ENCODE peak calls at places on chromosomes 1 and 21, in five cellular contexts. S, O, I, A and Z are unnamed samples.
A peak's percentile ranks its signal among the peaks of the same experiment; 100 is the strongest.

GRCh38 chr1:24998554-24999245 is 68.6 kb upstream of the RUNX3 start:
- DNase-seq in S (no peak), O (no peak), I (no peak), A (no peak), Z (no peak)

GRCh38 chr1:220824031-220824989 is 37.6 kb downstream of the MTARC1 start:
- DNase-seq in S (no peak), O (no peak), I (no peak), A (no peak), Z (no peak)

GRCh38 chr1:3578433-3578805 is 32.9 kb downstream of the MEGF6 start:
- DNase-seq in S (no peak), O (no peak), I (no peak), A (no peak), Z (no peak)

GRCh38 chr1:229600229-229600628 is 25.7 kb downstream of the TAF5L start:
- DNase-seq in S (no peak), O (no peak), I (no peak), A (no peak), Z (no peak)

GRCh38 chr1:110312188-110313121 is 26.7 kb upstream of the RBM15 start:
- DNase-seq in S (peak; percentile 42), O (peak; percentile 18), I (no peak), A (peak; percentile 83), Z (peak; percentile 72)

GRCh38 chr1:47782414-47783165 is 214.6 kb downstream of the TRABD2B start:
- DNase-seq in S (no peak), O (no peak), I (no peak), A (no peak), Z (no peak)

GRCh38 chr1:226444901-226445300 is 37.0 kb upstream of the PARP1 start:
- DNase-seq in S (no peak), O (peak; percentile 98), I (no peak), A (no peak), Z (peak; percentile 75)

GRCh38 chr1:3133671-3134070 is 64.7 kb downstream of the PRDM16 start:
- DNase-seq in S (no peak), O (no peak), I (no peak), A (no peak), Z (no peak)

GRCh38 chr1:13597166-13597565 is 13.5 kb downstream of the PDPN start:
- DNase-seq in S (no peak), O (no peak), I (no peak), A (no peak), Z (no peak)

GRCh38 chr1:15749399-15750291 is 7.3 kb downstream of the TMEM82 start:
- DNase-seq in S (no peak), O (no peak), I (no peak), A (no peak), Z (no peak)

GRCh38 chr1:204711947-204712701 is 26.6 kb upstream of the LRRN2 start:
- DNase-seq in S (no peak), O (no peak), I (no peak), A (no peak), Z (no peak)
- TF ChIP-seq CTCF in S (no peak), O (no peak), I (no peak), A (no peak), Z (no peak)

DNA sequence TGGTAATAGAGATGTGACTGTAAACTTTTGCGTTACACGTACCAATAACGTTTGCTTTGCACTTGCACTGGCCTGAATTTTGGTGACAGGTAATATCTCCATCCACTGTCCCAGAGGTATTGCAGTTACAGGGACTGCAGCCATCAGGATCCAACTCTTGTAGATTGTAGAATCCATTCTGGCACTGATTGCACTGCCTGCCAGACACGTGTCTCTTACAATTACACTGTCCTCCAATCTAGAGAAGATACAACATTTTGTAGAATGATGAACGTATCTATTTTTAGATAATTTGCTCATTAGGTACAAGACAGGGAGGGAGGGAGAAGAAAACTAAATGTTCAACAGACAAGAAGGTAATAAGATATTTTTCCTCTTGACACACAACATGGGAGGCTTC is 172.4 kb downstream of the USH2A start:
- DNase-seq in S (no peak), O (no peak), I (no peak), A (no peak), Z (no peak)
- TF ChIP-seq CTCF in S (no peak), O (no peak), I (no peak), A (no peak), Z (no peak)

GRCh38 chr1:37946703-37947360 is at the start of gene INPP5B:
- DNase-seq in S (peak; percentile 95), O (peak; percentile 84), I (peak; percentile 51), A (peak; percentile 80), Z (peak; percentile 93)
- TF ChIP-seq CTCF in S (no peak), O (no peak), I (no peak), A (no peak), Z (no peak)

GRCh38 chr1:34113887-34114286 is 51.1 kb downstream of the CSMD2 start:
- DNase-seq in S (peak; percentile 3), O (no peak), I (no peak), A (peak; percentile 40), Z (no peak)
- TF ChIP-seq CTCF in S (no peak), O (peak; percentile 37), I (peak; percentile 1), A (peak; percentile 64), Z (no peak)

GRCh38 chr1:198558402-198558801 is 17.9 kb upstream of the ATP6V1G3 start:
- DNase-seq in S (no peak), O (no peak), I (no peak), A (no peak), Z (no peak)

GRCh38 chr1:198556969-198557368 is 16.5 kb upstream of the ATP6V1G3 start:
- DNase-seq in S (no peak), O (peak; percentile 86), I (no peak), A (no peak), Z (peak; percentile 18)

GRCh38 chr1:198549863-198550262 is 9.4 kb upstream of the ATP6V1G3 start:
- DNase-seq in S (no peak), O (peak; percentile 65), I (no peak), A (no peak), Z (peak; percentile 46)

GRCh38 chr1:198548890-198549289 is 8.4 kb upstream of the ATP6V1G3 start:
- DNase-seq in S (no peak), O (no peak), I (no peak), A (no peak), Z (no peak)

DNA sequence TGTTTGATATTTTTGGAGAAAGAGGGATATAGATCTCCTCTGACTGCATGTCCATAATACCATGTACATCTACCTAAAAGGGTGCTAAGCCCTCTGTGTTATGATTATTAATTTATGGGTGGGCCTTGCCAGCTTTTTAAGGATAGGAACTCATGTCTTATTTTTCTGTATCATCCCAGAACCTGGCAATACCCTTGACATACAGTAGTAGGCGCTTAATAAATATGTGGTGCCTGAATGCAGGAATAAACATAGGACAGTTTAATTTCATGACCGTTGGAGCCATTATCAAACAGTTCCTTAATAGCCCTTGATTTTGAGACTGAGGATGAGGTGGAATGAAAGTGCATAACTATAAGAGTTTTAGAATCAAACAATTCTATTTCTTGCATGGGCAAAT is 12.5 kb upstream of the ATP6V1G3 start:
- DNase-seq in S (no peak), O (no peak), I (no peak), A (no peak), Z (no peak)
- TF ChIP-seq CTCF in S (no peak), O (peak; percentile 24), I (no peak), A (no peak), Z (no peak)

DNA sequence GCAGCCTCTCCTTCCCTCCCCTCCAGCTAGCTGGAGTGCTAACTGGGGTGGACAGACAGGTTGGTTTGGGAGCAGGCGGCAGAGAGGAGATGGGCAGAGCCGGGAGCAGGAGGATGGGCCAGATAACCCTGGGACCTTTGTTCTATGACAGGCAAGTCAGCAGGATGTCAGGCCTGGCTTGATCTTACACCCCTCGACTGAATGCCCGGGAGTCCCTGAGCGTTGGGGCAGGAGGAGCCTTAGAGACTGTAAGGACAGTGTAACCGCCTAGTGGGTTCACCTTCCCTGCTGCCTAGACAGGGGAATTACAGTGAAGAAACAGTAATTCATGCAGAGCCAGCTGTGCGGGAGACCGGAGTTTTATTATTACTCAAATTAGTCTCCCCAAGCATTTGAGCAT is 60.2 kb downstream of the MDM4 start:
- DNase-seq in S (no peak), O (no peak), I (no peak), A (no peak), Z (no peak)
- TF ChIP-seq CTCF in S (no peak), O (no peak), I (no peak), A (no peak), Z (no peak)

GRCh38 chr21:26365849-26366248 is 195.3 kb upstream of the APP start:
- DNase-seq in S (no peak), O (no peak), I (no peak), A (no peak), Z (no peak)

GRCh38 chr21:26368591-26368990 is 198.0 kb upstream of the APP start:
- DNase-seq in S (no peak), O (no peak), I (no peak), A (no peak), Z (no peak)

DNA sequence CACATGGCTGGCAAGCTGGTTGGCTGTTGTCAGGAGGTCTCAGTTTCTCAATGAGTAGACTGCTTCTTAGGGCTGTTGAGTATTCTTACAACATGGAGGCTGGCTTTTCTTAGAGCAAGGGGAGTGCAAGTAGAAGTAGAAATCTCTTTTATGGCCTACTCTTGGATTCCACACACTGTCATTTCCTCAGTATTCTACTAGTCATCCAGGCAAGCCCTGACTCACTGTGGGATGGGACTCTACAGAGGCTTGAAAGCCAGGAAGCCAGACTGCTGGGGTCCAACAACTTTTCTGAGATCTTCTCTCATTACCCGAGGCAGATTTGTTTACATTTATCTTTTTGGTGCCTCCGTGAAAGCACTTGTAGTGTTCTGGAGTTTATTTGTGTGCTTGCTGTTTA is 196.2 kb upstream of the APP start:
- DNase-seq in S (no peak), O (no peak), I (no peak), A (no peak), Z (no peak)
- TF ChIP-seq CTCF in S (no peak), O (no peak), I (no peak), A (no peak), Z (no peak)

DNA sequence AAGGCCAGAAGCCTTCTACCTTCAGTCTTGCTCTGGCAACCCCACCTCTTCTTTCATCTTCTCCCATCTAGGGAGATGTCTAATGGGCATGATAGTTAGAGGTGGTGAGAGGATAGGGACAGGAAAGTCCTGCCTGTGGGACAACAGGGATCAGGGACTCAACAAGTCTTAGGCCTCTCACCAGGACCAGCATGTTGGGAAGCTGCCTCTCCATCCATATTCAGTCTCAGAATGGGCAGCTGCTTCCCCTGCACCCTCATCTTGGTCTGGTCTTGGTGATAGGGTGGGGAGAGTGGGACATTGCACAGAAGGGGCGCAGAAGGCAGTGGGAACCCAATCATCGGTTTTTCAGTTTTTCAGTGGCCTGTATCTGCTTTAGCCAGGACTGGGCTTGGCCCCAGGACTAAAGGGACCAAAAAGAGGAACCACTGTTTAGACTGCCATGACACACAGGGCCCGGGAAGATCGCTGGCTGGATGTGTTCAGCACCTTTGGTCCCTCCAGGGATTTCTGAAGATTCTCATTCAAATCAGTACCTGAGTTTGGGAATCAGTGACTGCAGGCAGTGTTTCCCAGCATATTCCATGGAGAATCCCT is 12.7 kb downstream of the RHEX start:
- DNase-seq in S (no peak), O (no peak), I (no peak), A (no peak), Z (no peak)
- TF ChIP-seq CTCF in S (no peak), O (no peak), I (no peak), A (no peak), Z (no peak)